ENCODE peak calls at places on chromosome 3, in eight cellular contexts. E is cardiac muscle cell, D is fibroblast of lung, U is colonic mucosa, V is adrenal gland, Q is upper lobe of right lung, Z is pancreas, R is H9. X is an unnamed sample.

GRCh38 chr3:196645091-196645490 is 5.6 kb downstream of the NRROS start:
- DNase-seq in E (no peak), D (no peak), U (no peak), V (no peak), Q (peak; percentile 36), Z (peak; percentile 15), R (no peak), X (no peak)

GRCh38 chr3:83230841-83231240 is 1469.4 kb upstream of the GBE1 start:
- DNase-seq in E (no peak), D (no peak), U (no peak), V (no peak), Q (no peak), Z (no peak), R (no peak), X (no peak)

GRCh38 chr3:151351216-151351615 is 21.9 kb upstream of the P2RY13 start:
- DNase-seq in E (no peak), D (no peak), U (no peak), V (no peak), Q (no peak), Z (no peak), R (no peak), X (no peak)

GRCh38 chr3:171976526-171976925 is 62.9 kb upstream of the FNDC3B start:
- DNase-seq in E (no peak), D (peak; percentile 72), U (no peak), V (no peak), Q (no peak), Z (no peak), R (no peak), X (no peak)

GRCh38 chr3:141828487-141829284 is 47.8 kb upstream of the ATP1B3 start:
- DNase-seq in E (peak; percentile 57), D (peak; percentile 47), U (peak; percentile 80), V (peak; percentile 33), Q (no peak), Z (no peak), R (peak; percentile 31), X (peak; percentile 54)

GRCh38 chr3:39250116-39250747 is 29.6 kb downstream of the CX3CR1 start:
- DNase-seq in E (no peak), D (no peak), U (no peak), V (no peak), Q (no peak), Z (no peak), R (no peak), X (no peak)

GRCh38 chr3:11300970-11301369 is 28.8 kb downstream of the ATG7 start:
- DNase-seq in E (no peak), D (peak; percentile 70), U (no peak), V (no peak), Q (no peak), Z (no peak), R (no peak), X (no peak)

GRCh38 chr3:70824785-70825184 is 512.3 kb upstream of the MDFIC2 start:
- DNase-seq in E (peak; percentile 61), D (peak; percentile 86), U (no peak), V (peak; percentile 10), Q (no peak), Z (no peak), R (no peak), X (no peak)

GRCh38 chr3:113677745-113678144 is 18.7 kb downstream of the USF3 start:
- DNase-seq in E (no peak), D (no peak), U (peak; percentile 3), V (no peak), Q (no peak), Z (no peak), R (peak; percentile 54), X (no peak)

GRCh38 chr3:3782469-3782868 is 16.8 kb upstream of the LRRN1 start:
- DNase-seq in E (no peak), D (no peak), U (no peak), V (no peak), Q (no peak), Z (no peak), R (no peak), X (no peak)

GRCh38 chr3:138213373-138214085 is 26.4 kb downstream of the ARMC8 start:
- DNase-seq in E (no peak), D (no peak), U (no peak), V (no peak), Q (no peak), Z (no peak), R (no peak), X (no peak)

GRCh38 chr3:53941174-53941573 is 49.5 kb upstream of the SELENOK start:
- DNase-seq in E (peak; percentile 72), D (peak; percentile 7), U (no peak), V (no peak), Q (no peak), Z (no peak), R (no peak), X (no peak)

GRCh38 chr3:40971191-40972168 is 227.8 kb upstream of the CTNNB1 start:
- DNase-seq in E (peak; percentile 96), D (peak; percentile 91), U (peak; percentile 76), V (peak; percentile 88), Q (peak; percentile 80), Z (no peak), R (no peak), X (peak; percentile 44)

GRCh38 chr3:125643127-125643526 is 47.8 kb upstream of the OSBPL11 start:
- DNase-seq in E (no peak), D (no peak), U (no peak), V (no peak), Q (no peak), Z (no peak), R (no peak), X (no peak)

GRCh38 chr3:5222283-5223005 is 34.9 kb downstream of the EDEM1 start:
- DNase-seq in E (no peak), D (no peak), U (no peak), V (no peak), Q (no peak), Z (no peak), R (no peak), X (no peak)

GRCh38 chr3:47374587-47374986 is 6.2 kb upstream of the PTPN23 start:
- DNase-seq in E (no peak), D (no peak), U (no peak), V (no peak), Q (no peak), Z (no peak), R (no peak), X (no peak)

GRCh38 chr3:33717866-33718594 is at the start of gene CLASP2:
- DNase-seq in E (peak; percentile 94), D (peak; percentile 88), U (peak; percentile 87), V (peak; percentile 89), Q (peak; percentile 96), Z (peak; percentile 91), R (peak; percentile 90), X (peak; percentile 89)

GRCh38 chr3:55729546-55729945 is 242.4 kb upstream of the WNT5A start:
- DNase-seq in E (no peak), D (no peak), U (no peak), V (no peak), Q (no peak), Z (no peak), R (no peak), X (no peak)
- TF ChIP-seq CTCF in E (no peak), D (no peak), U (no peak), V (no peak), Q (no peak), Z (no peak), R (no peak), X (no peak)

DNA sequence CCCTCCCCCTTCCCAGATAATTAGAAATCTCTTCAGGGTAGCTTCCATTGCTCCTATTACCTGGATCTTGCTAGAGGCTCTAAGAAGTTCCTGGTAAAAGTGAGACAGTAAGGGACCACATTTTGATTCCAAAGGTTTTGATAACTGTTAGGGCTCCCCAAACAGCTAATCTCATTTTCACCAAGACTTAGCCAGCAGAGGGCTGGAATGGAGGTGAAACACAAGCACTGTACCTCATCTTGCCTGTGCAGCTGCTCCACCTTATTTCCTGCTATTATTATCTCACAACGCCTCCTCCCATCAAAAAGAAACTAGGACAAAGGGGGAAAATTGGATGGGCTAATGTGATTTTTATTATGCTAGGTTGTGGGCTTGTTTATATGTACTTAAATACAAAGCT is 7.3 kb downstream of the SETD5 start:
- DNase-seq in E (no peak), D (no peak), U (no peak), V (no peak), Q (no peak), Z (no peak), R (no peak), X (no peak)
- H3K4me1 ChIP-seq in E (peaks cover 56% of the 10 kb centered on the region), D (peaks cover 11% of the 10 kb centered on the region), U (peaks cover 31% of the 10 kb centered on the region), V (peaks cover 98% of the 10 kb centered on the region), Q (peaks cover 77% of the 10 kb centered on the region), Z (peaks cover 73% of the 10 kb centered on the region), R (peaks cover 4% of the 10 kb centered on the region), X (peaks cover 69% of the 10 kb centered on the region)

DNA sequence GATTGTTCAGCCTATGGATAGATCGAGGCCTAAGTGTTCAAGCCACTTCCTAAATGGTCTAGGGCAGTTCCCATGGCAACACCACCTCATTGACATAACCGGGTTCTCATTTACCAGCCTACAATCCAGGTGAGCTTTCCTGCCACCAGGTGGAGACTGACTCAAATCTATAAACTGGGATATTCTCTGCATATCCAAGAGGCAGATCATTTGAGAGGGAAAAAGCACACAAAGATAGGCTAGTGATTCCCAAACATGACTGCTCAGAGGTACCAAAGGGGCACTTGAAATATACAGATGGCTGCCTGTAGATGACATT is 141.3 kb upstream of the PROK2 start:
- DNase-seq in E (peak; percentile 12), D (peak; percentile 4), U (peak; percentile 55), V (no peak), Q (no peak), Z (no peak), R (peak; percentile 92), X (peak; percentile 67)
- TF ChIP-seq CTCF in E (peak; percentile 11), D (no peak), U (peak; percentile 47), V (no peak), Q (peak; percentile 27), Z (peak; percentile 45), R (peak; percentile 81), X (peak; percentile 66)

DNA sequence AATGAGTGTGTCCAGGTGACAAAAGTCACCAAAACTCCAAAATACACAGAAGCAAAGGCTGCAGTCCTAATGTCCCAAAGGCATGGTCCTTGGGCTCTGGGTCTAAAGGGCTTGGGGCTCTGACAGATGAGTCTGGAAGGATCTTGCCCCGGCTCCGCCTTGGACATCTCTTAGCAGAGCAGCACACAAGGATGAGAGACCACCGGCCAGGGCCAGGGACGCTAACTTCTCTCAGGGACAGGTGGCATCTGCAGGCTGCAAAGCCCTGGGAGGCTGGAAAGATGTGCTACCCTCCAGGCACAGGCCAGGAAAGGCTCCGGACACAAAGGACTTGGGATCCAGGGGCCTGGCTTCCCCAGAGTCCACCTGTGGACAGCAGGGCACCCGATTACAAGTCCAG is 14.1 kb upstream of the SHISA5 start:
- DNase-seq in E (no peak), D (no peak), U (no peak), V (no peak), Q (no peak), Z (no peak), R (no peak), X (no peak)
- H3K4me1 ChIP-seq in E (no peaks in the 10 kb centered on the region), D (no peaks in the 10 kb centered on the region), U (no peaks in the 10 kb centered on the region), V (no peaks in the 10 kb centered on the region), Q (no peaks in the 10 kb centered on the region), Z (no peaks in the 10 kb centered on the region), R (no peaks in the 10 kb centered on the region), X (peaks cover 6% of the 10 kb centered on the region)

DNA sequence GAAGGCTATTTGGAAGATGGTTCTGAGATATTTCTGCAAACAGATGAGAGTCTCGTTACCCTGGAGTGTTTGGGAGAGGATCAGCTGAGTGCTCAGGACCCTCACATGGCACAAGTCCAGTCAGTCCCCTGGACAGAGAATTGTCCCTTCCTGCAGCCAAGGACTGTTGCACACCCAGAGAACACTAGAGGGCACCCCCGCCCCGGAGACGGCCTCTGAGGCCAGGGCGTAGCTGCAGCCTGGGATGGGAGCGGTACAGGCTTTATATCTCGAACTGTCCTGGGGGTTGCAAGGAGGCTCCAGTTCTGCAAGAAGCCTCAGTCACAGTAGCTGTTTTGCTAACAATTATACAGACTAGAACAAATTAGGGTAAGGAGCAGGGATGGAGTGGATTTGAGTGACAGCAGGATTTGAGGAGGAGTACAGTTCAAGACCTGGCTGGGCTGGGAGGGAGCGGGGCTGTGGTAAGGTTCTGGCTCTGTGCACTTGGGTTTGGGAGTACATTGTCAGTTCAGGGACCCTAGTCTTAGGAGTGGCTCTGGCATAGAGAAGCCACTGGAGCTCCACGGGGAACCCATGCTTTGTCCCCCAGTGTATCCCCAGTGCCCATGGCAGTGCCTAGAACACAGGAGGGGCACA is 67.6 kb upstream of the HACD2 start:
- DNase-seq in E (peak; percentile 85), D (peak; percentile 75), U (peak; percentile 88), V (peak; percentile 79), Q (peak; percentile 88), Z (peak; percentile 89), R (peak; percentile 84), X (peak; percentile 90)
- TF ChIP-seq CTCF in E (peak; percentile 92), D (peak; percentile 89), U (peak; percentile 90), V (peak; percentile 92), Q (peak; percentile 91), Z (peak; percentile 84), R (peak; percentile 94), X (peak; percentile 96)